ENCODE peak calls at places on chromosome 2, in ten cellular contexts. One of them, this sample, is unnamed.

GRCh38 chr2:197184959-197185586 is 125.5 kb downstream of the ANKRD44 start:
- DNase-seq in lower leg skin: peak; percentile 88
- DNase-seq in astrocyte of the spinal cord: peak; percentile 79
- DNase-seq in CD8-positive, alpha-beta T cell: no peak
- DNase-seq in OCI-LY7: no peak
- DNase-seq in tibial nerve: no peak
- DNase-seq in neural progenitor cell: peak; percentile 81
- DNase-seq in BE2C: no peak
- DNase-seq in cardiac fibroblast: peak; percentile 85
- DNase-seq in lower lobe of right lung: peak; percentile 65
- DNase-seq in this sample: no peak

GRCh38 chr2:33029459-33029858 is 82.7 kb downstream of the LTBP1 start:
- DNase-seq in lower leg skin: no peak
- DNase-seq in astrocyte of the spinal cord: peak; percentile 30
- DNase-seq in CD8-positive, alpha-beta T cell: no peak
- DNase-seq in OCI-LY7: no peak
- DNase-seq in tibial nerve: no peak
- DNase-seq in neural progenitor cell: no peak
- DNase-seq in BE2C: no peak
- DNase-seq in cardiac fibroblast: no peak
- DNase-seq in lower lobe of right lung: no peak
- DNase-seq in this sample: no peak

GRCh38 chr2:29262681-29263260 is 147.6 kb downstream of the CLIP4 start:
- DNase-seq in lower leg skin: no peak
- DNase-seq in astrocyte of the spinal cord: peak; percentile 7
- DNase-seq in CD8-positive, alpha-beta T cell: no peak
- DNase-seq in OCI-LY7: no peak
- DNase-seq in tibial nerve: no peak
- DNase-seq in neural progenitor cell: no peak
- DNase-seq in BE2C: peak; percentile 92
- DNase-seq in cardiac fibroblast: no peak
- DNase-seq in lower lobe of right lung: no peak
- DNase-seq in this sample: no peak

GRCh38 chr2:85611217-85611704 is 605 bp downstream of the C2orf68 start:
- DNase-seq in lower leg skin: no peak
- DNase-seq in astrocyte of the spinal cord: peak; percentile 5
- DNase-seq in CD8-positive, alpha-beta T cell: no peak
- DNase-seq in OCI-LY7: no peak
- DNase-seq in tibial nerve: no peak
- DNase-seq in neural progenitor cell: no peak
- DNase-seq in BE2C: no peak
- DNase-seq in cardiac fibroblast: peak; percentile 20
- DNase-seq in lower lobe of right lung: no peak
- DNase-seq in this sample: no peak

GRCh38 chr2:205806126-205806905 is 124.0 kb downstream of the NRP2 start:
- DNase-seq in lower leg skin: no peak
- DNase-seq in astrocyte of the spinal cord: no peak
- DNase-seq in CD8-positive, alpha-beta T cell: no peak
- DNase-seq in OCI-LY7: no peak
- DNase-seq in tibial nerve: no peak
- DNase-seq in neural progenitor cell: no peak
- DNase-seq in BE2C: no peak
- DNase-seq in cardiac fibroblast: no peak
- DNase-seq in lower lobe of right lung: peak; percentile 81
- DNase-seq in this sample: peak; percentile 14

GRCh38 chr2:26891-27290 is 19.4 kb downstream of the FAM110C start:
- DNase-seq in lower leg skin: no peak
- DNase-seq in astrocyte of the spinal cord: no peak
- DNase-seq in CD8-positive, alpha-beta T cell: no peak
- DNase-seq in OCI-LY7: no peak
- DNase-seq in tibial nerve: no peak
- DNase-seq in neural progenitor cell: no peak
- DNase-seq in BE2C: no peak
- DNase-seq in cardiac fibroblast: no peak
- DNase-seq in lower lobe of right lung: no peak
- DNase-seq in this sample: no peak

GRCh38 chr2:209547726-209548125 is 123.9 kb downstream of the MAP2 start:
- DNase-seq in lower leg skin: no peak
- DNase-seq in astrocyte of the spinal cord: no peak
- DNase-seq in CD8-positive, alpha-beta T cell: no peak
- DNase-seq in OCI-LY7: no peak
- DNase-seq in tibial nerve: no peak
- DNase-seq in neural progenitor cell: no peak
- DNase-seq in BE2C: no peak
- DNase-seq in cardiac fibroblast: no peak
- DNase-seq in lower lobe of right lung: no peak
- DNase-seq in this sample: no peak

GRCh38 chr2:175003875-175004729 is 1.1 kb downstream of the CHN1 start:
- DNase-seq in lower leg skin: no peak
- DNase-seq in astrocyte of the spinal cord: peak; percentile 24
- DNase-seq in CD8-positive, alpha-beta T cell: no peak
- DNase-seq in OCI-LY7: no peak
- DNase-seq in tibial nerve: no peak
- DNase-seq in neural progenitor cell: peak; percentile 74
- DNase-seq in BE2C: no peak
- DNase-seq in cardiac fibroblast: no peak
- DNase-seq in lower lobe of right lung: no peak
- DNase-seq in this sample: no peak

GRCh38 chr2:230925879-230926765 is 1.1 kb upstream of the GPR55 start:
- DNase-seq in lower leg skin: peak; percentile 45
- DNase-seq in astrocyte of the spinal cord: no peak
- DNase-seq in CD8-positive, alpha-beta T cell: no peak
- DNase-seq in OCI-LY7: no peak
- DNase-seq in tibial nerve: no peak
- DNase-seq in neural progenitor cell: no peak
- DNase-seq in BE2C: no peak
- DNase-seq in cardiac fibroblast: no peak
- DNase-seq in lower lobe of right lung: peak; percentile 29
- DNase-seq in this sample: no peak

GRCh38 chr2:219221956-219222518 is 3.3 kb upstream of the ABCB6 start:
- DNase-seq in lower leg skin: no peak
- DNase-seq in astrocyte of the spinal cord: no peak
- DNase-seq in CD8-positive, alpha-beta T cell: no peak
- DNase-seq in OCI-LY7: no peak
- DNase-seq in tibial nerve: no peak
- DNase-seq in neural progenitor cell: no peak
- DNase-seq in BE2C: no peak
- DNase-seq in cardiac fibroblast: no peak
- DNase-seq in lower lobe of right lung: no peak
- DNase-seq in this sample: no peak

DNA sequence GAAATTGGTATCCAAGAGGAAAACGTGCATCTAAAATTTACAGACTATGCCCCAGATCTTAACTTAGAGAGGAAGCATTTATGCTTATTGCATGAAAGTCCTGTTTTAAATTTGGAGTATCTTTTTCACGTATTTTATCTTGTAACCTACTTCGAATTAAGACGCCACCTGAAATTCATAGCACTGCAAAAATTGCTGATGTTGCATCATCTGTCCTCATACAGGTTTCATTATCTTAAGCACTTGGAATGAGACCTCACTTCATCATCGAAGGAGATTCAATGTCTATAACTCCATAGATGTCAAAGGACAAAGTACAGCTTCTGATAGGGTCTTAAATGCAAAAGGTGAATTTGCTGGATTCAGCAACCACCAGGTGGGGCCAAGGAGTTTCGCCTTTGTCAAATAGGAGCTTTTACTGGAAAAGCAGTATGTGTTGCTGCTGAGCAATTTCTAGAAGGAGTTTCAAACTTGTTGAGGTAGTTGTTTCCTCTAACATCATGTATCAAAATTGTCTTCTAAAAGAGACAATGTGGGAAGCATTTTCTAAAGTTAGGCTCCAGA is 106.4 kb upstream of the CCDC85A start:
- DNase-seq in lower leg skin: no peak
- DNase-seq in astrocyte of the spinal cord: peak; percentile 12
- DNase-seq in CD8-positive, alpha-beta T cell: no peak
- DNase-seq in OCI-LY7: peak; percentile 6
- DNase-seq in tibial nerve: no peak
- DNase-seq in neural progenitor cell: peak; percentile 56
- DNase-seq in BE2C: peak; percentile 40
- DNase-seq in cardiac fibroblast: peak; percentile 56
- DNase-seq in lower lobe of right lung: no peak
- DNase-seq in this sample: peak; percentile 17
- TF ChIP-seq CTCF in lower leg skin: no peak
- TF ChIP-seq CTCF in astrocyte of the spinal cord: peak; percentile 48
- TF ChIP-seq CTCF in CD8-positive, alpha-beta T cell: no peak
- TF ChIP-seq CTCF in OCI-LY7: peak; percentile 73
- TF ChIP-seq CTCF in tibial nerve: no peak
- TF ChIP-seq CTCF in neural progenitor cell: peak; percentile 70
- TF ChIP-seq CTCF in BE2C: peak; percentile 56
- TF ChIP-seq CTCF in cardiac fibroblast: peak; percentile 58
- TF ChIP-seq CTCF in lower lobe of right lung: peak; percentile 13
- TF ChIP-seq CTCF in this sample: peak; percentile 77

GRCh38 chr2:56749152-56749752 is 565.5 kb downstream of the CCDC85A start:
- DNase-seq in lower leg skin: no peak
- DNase-seq in astrocyte of the spinal cord: peak; percentile 58
- DNase-seq in CD8-positive, alpha-beta T cell: no peak
- DNase-seq in OCI-LY7: peak; percentile 22
- DNase-seq in tibial nerve: no peak
- DNase-seq in neural progenitor cell: peak; percentile 34
- DNase-seq in BE2C: no peak
- DNase-seq in cardiac fibroblast: peak; percentile 72
- DNase-seq in lower lobe of right lung: no peak
- DNase-seq in this sample: no peak
- TF ChIP-seq CTCF in lower leg skin: no peak
- TF ChIP-seq CTCF in astrocyte of the spinal cord: peak; percentile 36
- TF ChIP-seq CTCF in CD8-positive, alpha-beta T cell: no peak
- TF ChIP-seq CTCF in OCI-LY7: peak; percentile 75
- TF ChIP-seq CTCF in tibial nerve: peak; percentile 20
- TF ChIP-seq CTCF in neural progenitor cell: peak; percentile 68
- TF ChIP-seq CTCF in BE2C: peak; percentile 16
- TF ChIP-seq CTCF in cardiac fibroblast: peak; percentile 36
- TF ChIP-seq CTCF in lower lobe of right lung: peak; percentile 45
- TF ChIP-seq CTCF in this sample: peak; percentile 65

GRCh38 chr2:104736026-104736425 is 117.9 kb upstream of the POU3F3 start:
- DNase-seq in lower leg skin: no peak
- DNase-seq in astrocyte of the spinal cord: no peak
- DNase-seq in CD8-positive, alpha-beta T cell: no peak
- DNase-seq in OCI-LY7: no peak
- DNase-seq in tibial nerve: no peak
- DNase-seq in neural progenitor cell: no peak
- DNase-seq in BE2C: no peak
- DNase-seq in cardiac fibroblast: no peak
- DNase-seq in lower lobe of right lung: no peak
- DNase-seq in this sample: no peak

GRCh38 chr2:104734937-104735586 is 118.9 kb upstream of the POU3F3 start:
- DNase-seq in lower leg skin: no peak
- DNase-seq in astrocyte of the spinal cord: no peak
- DNase-seq in CD8-positive, alpha-beta T cell: no peak
- DNase-seq in OCI-LY7: no peak
- DNase-seq in tibial nerve: no peak
- DNase-seq in neural progenitor cell: no peak
- DNase-seq in BE2C: no peak
- DNase-seq in cardiac fibroblast: no peak
- DNase-seq in lower lobe of right lung: no peak
- DNase-seq in this sample: no peak

GRCh38 chr2:104733544-104733943 is 120.4 kb upstream of the POU3F3 start:
- DNase-seq in lower leg skin: no peak
- DNase-seq in astrocyte of the spinal cord: no peak
- DNase-seq in CD8-positive, alpha-beta T cell: no peak
- DNase-seq in OCI-LY7: peak; percentile 52
- DNase-seq in tibial nerve: no peak
- DNase-seq in neural progenitor cell: peak; percentile 60
- DNase-seq in BE2C: peak; percentile 60
- DNase-seq in cardiac fibroblast: no peak
- DNase-seq in lower lobe of right lung: no peak
- DNase-seq in this sample: no peak
- TF ChIP-seq CTCF in lower leg skin: no peak
- TF ChIP-seq CTCF in astrocyte of the spinal cord: peak; percentile 39
- TF ChIP-seq CTCF in CD8-positive, alpha-beta T cell: no peak
- TF ChIP-seq CTCF in OCI-LY7: peak; percentile 74
- TF ChIP-seq CTCF in tibial nerve: no peak
- TF ChIP-seq CTCF in neural progenitor cell: peak; percentile 60
- TF ChIP-seq CTCF in BE2C: peak; percentile 65
- TF ChIP-seq CTCF in cardiac fibroblast: peak; percentile 1
- TF ChIP-seq CTCF in lower lobe of right lung: peak; percentile 23
- TF ChIP-seq CTCF in this sample: peak; percentile 51

DNA sequence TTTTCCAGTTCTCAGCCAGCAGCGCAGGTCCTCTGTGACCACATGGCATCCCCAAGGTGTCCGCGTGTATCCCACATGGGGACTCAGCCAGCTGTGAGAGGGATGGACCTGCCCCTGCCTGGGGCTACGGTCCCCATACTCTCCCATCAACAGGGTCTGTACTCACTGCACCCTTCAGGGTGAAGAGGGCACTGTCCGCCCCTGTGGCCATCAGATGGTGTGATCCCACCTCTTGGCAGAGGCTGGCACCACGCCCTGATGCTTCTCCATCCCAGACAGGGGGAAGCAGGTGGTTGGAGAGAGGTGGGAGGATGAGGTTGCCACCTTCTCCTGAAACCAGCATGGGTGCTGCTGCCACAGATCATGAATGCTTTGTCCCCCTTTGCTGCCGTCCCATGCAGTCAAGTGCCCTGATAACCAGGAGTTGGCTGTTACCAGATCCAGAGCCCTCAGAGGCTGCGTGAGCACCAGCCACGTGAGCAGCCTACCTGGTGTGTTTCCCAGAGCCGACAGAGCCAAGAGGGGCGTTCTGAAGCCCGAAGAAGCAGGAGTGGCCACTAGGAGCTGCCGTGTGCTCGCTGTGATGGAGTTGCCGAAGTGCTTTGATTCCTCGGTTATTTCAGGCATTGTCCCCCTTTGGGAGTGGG is 93.9 kb downstream of the SH3RF3 start:
- DNase-seq in lower leg skin: peak; percentile 76
- DNase-seq in astrocyte of the spinal cord: no peak
- DNase-seq in CD8-positive, alpha-beta T cell: peak; percentile 37
- DNase-seq in OCI-LY7: no peak
- DNase-seq in tibial nerve: no peak
- DNase-seq in neural progenitor cell: peak; percentile 37
- DNase-seq in BE2C: no peak
- DNase-seq in cardiac fibroblast: no peak
- DNase-seq in lower lobe of right lung: no peak
- DNase-seq in this sample: no peak
- TF ChIP-seq CTCF in lower leg skin: no peak
- TF ChIP-seq CTCF in astrocyte of the spinal cord: peak; percentile 18
- TF ChIP-seq CTCF in CD8-positive, alpha-beta T cell: no peak
- TF ChIP-seq CTCF in OCI-LY7: no peak
- TF ChIP-seq CTCF in tibial nerve: no peak
- TF ChIP-seq CTCF in neural progenitor cell: peak; percentile 39
- TF ChIP-seq CTCF in BE2C: no peak
- TF ChIP-seq CTCF in cardiac fibroblast: no peak
- TF ChIP-seq CTCF in lower lobe of right lung: no peak
- TF ChIP-seq CTCF in this sample: peak; percentile 31

DNA sequence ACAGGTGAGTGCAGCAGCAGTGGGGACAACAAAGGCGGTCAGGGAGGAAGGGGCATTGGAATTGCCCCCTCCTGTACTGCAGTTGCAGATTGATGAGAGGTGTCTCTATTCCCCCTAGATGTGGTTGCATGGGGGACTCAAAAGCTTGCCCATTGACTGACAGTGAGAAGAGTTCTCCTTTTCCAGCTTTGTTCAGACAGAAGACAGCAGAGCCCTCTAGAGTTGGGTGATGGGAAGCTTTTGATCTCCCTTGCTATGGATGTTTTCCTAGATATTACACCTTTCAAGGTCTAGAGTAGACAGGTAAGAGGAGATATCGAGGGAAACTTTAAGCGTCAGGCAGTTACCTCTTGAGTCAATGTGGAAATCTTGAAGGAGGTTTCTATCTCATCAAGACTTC is 2.9 kb downstream of the PROKR1 start:
- DNase-seq in lower leg skin: no peak
- DNase-seq in astrocyte of the spinal cord: no peak
- DNase-seq in CD8-positive, alpha-beta T cell: no peak
- DNase-seq in OCI-LY7: peak; percentile 7
- DNase-seq in tibial nerve: no peak
- DNase-seq in neural progenitor cell: no peak
- DNase-seq in BE2C: no peak
- DNase-seq in cardiac fibroblast: no peak
- DNase-seq in lower lobe of right lung: no peak
- DNase-seq in this sample: no peak
- TF ChIP-seq CTCF in lower leg skin: no peak
- TF ChIP-seq CTCF in astrocyte of the spinal cord: peak; percentile 31
- TF ChIP-seq CTCF in CD8-positive, alpha-beta T cell: no peak
- TF ChIP-seq CTCF in OCI-LY7: peak; percentile 51
- TF ChIP-seq CTCF in tibial nerve: no peak
- TF ChIP-seq CTCF in neural progenitor cell: peak; percentile 13
- TF ChIP-seq CTCF in BE2C: peak; percentile 24
- TF ChIP-seq CTCF in cardiac fibroblast: no peak
- TF ChIP-seq CTCF in lower lobe of right lung: no peak
- TF ChIP-seq CTCF in this sample: no peak

This sample was measured in progenitor cell of endocrine pancreas.